ENCODE peak calls at places on chromosomes 7 and 10, in nine cellular contexts. R, G, D, P, L, O, I, H and Y are unnamed samples.

GRCh38 chr7:138194567-138194966 is 118.3 kb downstream of the AKR1D1 start:
- DNase-seq in H (no peak), D (no peak), P (no peak), O (no peak), L (no peak), G (no peak), I (no peak), R (no peak), Y (no peak)

GRCh38 chr7:63899691-63900393 is 98.8 kb upstream of the ZNF722 start:
- DNase-seq in R (peak; percentile 42), I (no peak), G (no peak), O (no peak), L (no peak), H (peak; percentile 29), P (peak; percentile 87), D (peak; percentile 94), Y (peak; percentile 94)

GRCh38 chr7:29988391-29989256 is 977 bp downstream of the SCRN1 start:
- DNase-seq in O (peak; percentile 26), P (peak; percentile 61), D (peak; percentile 63), H (peak; percentile 46), L (peak; percentile 60), I (peak; percentile 84), R (peak; percentile 72), G (peak; percentile 71), Y (peak; percentile 52)

GRCh38 chr7:27921081-27921836 is 181.3 kb downstream of the TAX1BP1 start:
- DNase-seq in H (peak; percentile 22), D (peak; percentile 25), R (peak; percentile 82), P (no peak), I (peak; percentile 89), O (peak; percentile 70), G (peak; percentile 89), L (peak; percentile 85), Y (no peak)

GRCh38 chr7:130365511-130366441 is 14.5 kb upstream of the CPA1 start:
- DNase-seq in O (no peak), D (peak; percentile 90), L (peak; percentile 96), I (peak; percentile 57), H (peak; percentile 26), G (peak; percentile 65), P (no peak), R (peak; percentile 88), Y (no peak)

GRCh38 chr7:15684036-15684815 is 2.3 kb downstream of the MEOX2 start:
- DNase-seq in H (no peak), R (peak; percentile 0), D (no peak), I (no peak), P (no peak), L (no peak), G (peak; percentile 86), O (no peak), Y (no peak)

GRCh38 chr7:24786941-24787340 is 29.7 kb upstream of the GSDME start:
- DNase-seq in R (peak; percentile 99), P (no peak), O (no peak), I (peak; percentile 82), H (no peak), L (peak; percentile 78), D (no peak), G (peak; percentile 92), Y (no peak)

GRCh38 chr10:90849956-90850749 is 7.7 kb downstream of the HTR7 start:
- DNase-seq in L (no peak), D (no peak), R (peak; percentile 67), G (peak; percentile 53), O (no peak), P (no peak), I (no peak), H (no peak), Y (no peak)

GRCh38 chr10:126256864-126257263 is 131.4 kb downstream of the ADAM12 start:
- DNase-seq in H (no peak), P (no peak), G (no peak), D (peak; percentile 3), L (no peak), I (no peak), O (no peak), R (no peak), Y (no peak)

GRCh38 chr10:65415318-65415717 is 1510.5 kb upstream of the LRRTM3 start:
- DNase-seq in O (no peak), R (no peak), H (no peak), I (no peak), L (no peak), D (no peak), G (no peak), P (no peak), Y (no peak)

GRCh38 chr7:28732037-28732869 is 225.9 kb downstream of the TRIL start:
- DNase-seq in R (peak; percentile 88), D (peak; percentile 18), G (peak; percentile 81), O (no peak), H (no peak), I (peak; percentile 66), P (peak; percentile 42), L (peak; percentile 30), Y (peak; percentile 72)

GRCh38 chr7:157699357-157700013 is 362.7 kb downstream of the DNAJB6 start:
- DNase-seq in O (no peak), D (peak; percentile 1), L (no peak), I (no peak), G (no peak), R (no peak), H (peak; percentile 7), P (no peak), Y (no peak)

GRCh38 chr7:128361463-128362441 is at the start of gene PRRT4:
- DNase-seq in G (no peak), P (peak; percentile 62), D (peak; percentile 60), H (peak; percentile 27), O (no peak), R (peak; percentile 60), I (peak; percentile 38), L (no peak), Y (peak; percentile 84)

GRCh38 chr10:117152668-117153067 is 14.6 kb upstream of the VAX1 start:
- DNase-seq in D (no peak), L (no peak), P (no peak), G (no peak), O (no peak), I (no peak), R (peak; percentile 30), H (no peak), Y (no peak)

GRCh38 chr7:80279760-80280159 is 145.1 kb downstream of the GNAI1 start:
- DNase-seq in H (no peak), I (peak; percentile 18), G (peak; percentile 15), D (peak; percentile 66), P (no peak), O (no peak), R (no peak), L (no peak), Y (no peak)

GRCh38 chr7:112414855-112415490 is 35.3 kb upstream of the IFRD1 start:
- DNase-seq in H (no peak), O (peak; percentile 21), P (no peak), I (peak; percentile 60), D (no peak), G (peak; percentile 55), L (peak; percentile 27), R (peak; percentile 66), Y (no peak)

GRCh38 chr10:69486922-69487730 is 35.9 kb downstream of the TSPAN15 start:
- DNase-seq in D (no peak), O (no peak), L (no peak), H (no peak), G (no peak), P (peak; percentile 42), R (no peak), I (no peak), Y (peak; percentile 62)

GRCh38 chr7:45026984-45027773 is 27.2 kb downstream of the CCM2 start:
- DNase-seq in H (no peak), R (peak; percentile 46), D (no peak), O (no peak), G (peak; percentile 12), P (no peak), L (no peak), I (peak; percentile 38), Y (no peak)

GRCh38 chr7:141973673-141974072 is at the start of gene TAS2R38:
- DNase-seq in P (no peak), R (no peak), L (no peak), O (no peak), I (no peak), G (no peak), D (no peak), H (no peak), Y (no peak)

DNA sequence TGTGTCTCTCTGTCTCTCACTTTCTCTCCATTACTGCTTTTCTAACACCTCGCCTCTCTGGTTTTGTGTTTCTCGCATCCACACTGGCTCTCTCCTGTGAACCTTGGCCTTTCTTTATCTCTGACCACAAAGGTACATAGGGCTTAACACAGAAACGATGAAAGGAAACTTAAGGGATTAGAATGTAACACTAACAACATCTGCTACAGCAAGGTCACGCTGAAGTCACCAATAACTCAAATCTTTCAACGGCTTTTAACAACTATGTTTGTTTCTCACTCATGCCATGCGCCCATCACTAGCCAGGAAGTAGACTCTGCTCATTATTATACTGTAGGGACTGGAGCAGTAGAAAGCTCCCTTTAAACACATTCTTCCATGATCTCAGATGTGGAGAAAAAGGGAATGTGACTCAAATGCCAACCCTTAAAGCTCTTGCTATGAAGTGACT is 9.3 kb upstream of the OR6V1 start:
- DNase-seq in L (peak; percentile 78), R (peak; percentile 24), P (no peak), G (no peak), O (no peak), D (no peak), I (no peak), H (no peak), Y (no peak)
- H3K27ac ChIP-seq in L (peak overlapping the region; percentile 97), R (no peak overlapping the region), P (no peak overlapping the region), G (no peak overlapping the region), O (peak overlapping the region; percentile 74), D (no peak overlapping the region), I (no peak overlapping the region), H (no peak overlapping the region), Y (no peak overlapping the region)

GRCh38 chr7:20219446-20220292 is 2.5 kb upstream of the MACC1 start:
- DNase-seq in D (no peak), R (peak; percentile 71), O (no peak), L (peak; percentile 33), I (peak; percentile 94), P (peak; percentile 83), H (peak; percentile 90), G (peak; percentile 98), Y (peak; percentile 63)
- H3K4me1 ChIP-seq in D (no peaks in the 10 kb centered on the region), R (peaks cover 57% of the 10 kb centered on the region), O (peaks cover 5% of the 10 kb centered on the region), L (peaks cover 21% of the 10 kb centered on the region), I (peaks cover 8% of the 10 kb centered on the region), P (no peaks in the 10 kb centered on the region), H (peaks cover 49% of the 10 kb centered on the region), G (peaks cover 15% of the 10 kb centered on the region), Y (no peaks in the 10 kb centered on the region)

GRCh38 chr10:98405422-98405821 is 9.6 kb downstream of the PYROXD2 start:
- DNase-seq in L (no peak), R (peak; percentile 52), D (no peak), I (no peak), O (no peak), P (no peak), G (peak; percentile 80), H (no peak), Y (no peak)
- H3K27ac ChIP-seq in L (no peak overlapping the region), R (peak overlapping the region; percentile 10), D (no peak overlapping the region), I (no peak overlapping the region), O (no peak overlapping the region), P (no peak overlapping the region), G (peak overlapping the region; percentile 25), H (no peak overlapping the region), Y (no peak overlapping the region)

DNA sequence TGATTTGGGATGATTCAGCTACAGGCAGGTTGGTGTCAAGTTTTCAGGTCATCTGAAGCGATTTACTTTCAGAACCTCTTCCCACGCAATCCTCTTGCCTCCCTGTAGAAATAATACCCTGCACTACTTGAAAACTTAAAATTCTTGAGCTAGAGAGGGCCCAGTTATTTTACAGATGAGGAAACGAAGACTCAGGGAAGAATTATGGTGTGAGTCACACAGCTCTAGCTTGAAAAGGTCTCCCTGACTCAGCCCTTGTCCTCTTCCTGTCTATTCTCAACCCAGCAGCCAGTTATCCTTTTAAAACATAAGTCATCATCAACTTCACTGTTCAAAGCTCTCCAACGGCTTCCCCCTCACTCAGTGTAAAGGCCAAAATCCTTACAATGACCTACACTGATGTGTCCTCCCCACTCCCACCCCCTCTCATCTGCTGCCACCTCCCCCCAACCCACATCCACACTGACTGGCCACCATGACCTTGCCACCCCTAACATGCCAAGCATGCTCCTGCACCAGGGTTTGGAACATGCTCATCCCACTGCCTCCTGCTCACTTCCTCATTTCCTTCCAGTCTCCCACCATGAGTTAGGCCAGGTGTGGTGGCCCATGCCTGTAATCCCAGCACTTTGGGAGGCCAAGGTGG is 3.4 kb downstream of the DNMBP start:
- DNase-seq in D (no peak), H (no peak), O (no peak), G (peak; percentile 90), I (peak; percentile 91), P (no peak), L (peak; percentile 89), R (peak; percentile 98), Y (no peak)
- H3K4me1 ChIP-seq in D (peaks cover 11% of the 10 kb centered on the region), H (peaks cover 45% of the 10 kb centered on the region), O (peaks cover 16% of the 10 kb centered on the region), G (peaks cover 25% of the 10 kb centered on the region), I (peaks cover 10% of the 10 kb centered on the region), P (peaks cover 17% of the 10 kb centered on the region), L (peaks cover 64% of the 10 kb centered on the region), R (peaks cover 53% of the 10 kb centered on the region), Y (peaks cover 9% of the 10 kb centered on the region)